ENCODE peak calls at places on chromosomes 2 and 18, in ten cellular contexts. B is WERI-Rb-1, F is dorsolateral prefrontal cortex, U is tibial artery, M is right lobe of liver, V is A549, K is ascending aorta, Y is PC-9, C is HepG2, A is pancreas. H is an unnamed sample.

GRCh38 chr18:4004176-4004829 is 450.8 kb downstream of the DLGAP1 start:
- DNase-seq in U (no peak), B (no peak), M (no peak), Y (no peak), A (no peak), K (no peak), F (no peak), C (no peak), V (no peak), H (no peak)

GRCh38 chr2:169771612-169772011 is 27.1 kb upstream of the SSB start:
- DNase-seq in K (no peak), F (no peak), C (peak), Y (no peak), A (no peak), U (no peak), M (no peak), V (no peak), B (no peak), H (peak)

GRCh38 chr18:77607087-77607486 is 357.4 kb downstream of the GALR1 start:
- DNase-seq in A (no peak), M (no peak), Y (no peak), U (no peak), V (no peak), B (no peak), K (no peak), C (no peak), F (no peak), H (no peak)

GRCh38 chr2:148927010-148927409 is 52.0 kb downstream of the KIF5C start:
- DNase-seq in C (no peak), A (no peak), Y (no peak), F (no peak), M (no peak), V (no peak), B (no peak), K (no peak), U (no peak), H (peak)

GRCh38 chr2:203706403-203706802 is at the start of gene CD28:
- DNase-seq in K (peak), F (no peak), U (peak), C (no peak), M (peak), A (peak), B (no peak), V (no peak), Y (no peak), H (no peak)

GRCh38 chr18:55421612-55422381 is 166.2 kb downstream of the TCF4 start:
- DNase-seq in U (peak), V (no peak), C (no peak), F (peak), K (no peak), A (no peak), B (no peak), Y (no peak), M (no peak), H (no peak)

GRCh38 chr2:230861564-230862255 is 3.0 kb upstream of the ITM2C start:
- DNase-seq in B (peak), M (no peak), C (no peak), K (no peak), F (no peak), Y (no peak), U (no peak), A (no peak), V (no peak), H (no peak)

GRCh38 chr2:222819722-222820333 is 41.0 kb upstream of the ACSL3 start:
- DNase-seq in B (no peak), M (no peak), Y (peak), C (no peak), K (no peak), U (no peak), A (no peak), F (no peak), V (no peak), H (no peak)

GRCh38 chr2:216492951-216493685 is 5.5 kb upstream of the RPL37A start:
- DNase-seq in B (no peak), Y (no peak), F (peak), V (no peak), U (no peak), M (no peak), K (no peak), A (no peak), C (no peak), H (peak)

GRCh38 chr18:31941010-31941809 is 1.7 kb downstream of the TRAPPC8 start:
- DNase-seq in Y (no peak), K (no peak), C (peak), U (no peak), M (no peak), V (no peak), A (no peak), B (no peak), F (no peak), H (no peak)

GRCh38 chr18:12532661-12533060 is 124.9 kb downstream of the PRELID3A start:
- DNase-seq in A (no peak), M (no peak), V (no peak), F (no peak), B (no peak), Y (no peak), K (no peak), C (no peak), U (no peak), H (no peak)

GRCh38 chr18:63253018-63253417 is 66.6 kb downstream of the BCL2 start:
- DNase-seq in C (no peak), U (no peak), M (no peak), A (no peak), Y (no peak), V (no peak), K (no peak), F (no peak), B (no peak), H (no peak)

GRCh38 chr2:208545398-208546042 is 138.9 kb downstream of the PTH2R start:
- DNase-seq in C (no peak), F (no peak), Y (no peak), B (no peak), U (no peak), V (no peak), K (no peak), A (no peak), M (no peak), H (peak)

GRCh38 chr2:169001116-169001815 is 29.9 kb downstream of the ABCB11 start:
- DNase-seq in V (no peak), B (no peak), Y (no peak), A (no peak), M (no peak), U (no peak), F (no peak), K (no peak), C (no peak), H (no peak)

GRCh38 chr18:48139427-48140347 is 209.2 kb upstream of the SMAD2 start:
- DNase-seq in M (no peak), B (no peak), U (no peak), K (no peak), F (no peak), Y (peak), C (no peak), A (peak), V (no peak), H (no peak)

GRCh38 chr2:30759481-30759880 is 47.8 kb downstream of the CAPN13 start:
- DNase-seq in K (peak), U (no peak), A (no peak), Y (no peak), V (no peak), F (no peak), B (no peak), C (no peak), M (peak), H (no peak)

GRCh38 chr2:209383212-209383611 is 40.6 kb upstream of the MAP2 start:
- DNase-seq in F (no peak), Y (peak), M (no peak), B (no peak), C (peak), V (peak), A (no peak), U (no peak), K (no peak), H (peak)

GRCh38 chr18:11339121-11339520 is 189.8 kb upstream of the PIEZO2 start:
- DNase-seq in V (no peak), B (no peak), U (no peak), A (no peak), M (no peak), C (no peak), Y (no peak), K (no peak), F (no peak), H (no peak)

GRCh38 chr2:177106212-177106611 is 106.4 kb upstream of the HNRNPA3 start:
- DNase-seq in C (peak), B (no peak), V (peak), U (no peak), Y (no peak), K (no peak), M (no peak), A (no peak), F (no peak), H (no peak)

GRCh38 chr2:46335404-46335965 is 38.3 kb downstream of the EPAS1 start:
- DNase-seq in B (no peak), C (no peak), K (peak), F (peak), V (peak), A (no peak), Y (no peak), M (no peak), U (peak), H (peak)

GRCh38 chr2:66578067-66578852 is 143.3 kb downstream of the MEIS1 start:
- DNase-seq in C (no peak), V (no peak), F (no peak), U (no peak), M (no peak), K (no peak), A (peak), B (no peak), Y (no peak), H (peak)

GRCh38 chr2:112201706-112202430 is 53.0 kb downstream of the ZC3H8 start:
- DNase-seq in A (no peak), U (no peak), M (no peak), V (no peak), K (no peak), B (no peak), C (no peak), Y (no peak), F (no peak), H (no peak)

GRCh38 chr2:127052068-127052770 is 54.7 kb downstream of the BIN1 start:
- DNase-seq in A (no peak), F (peak), B (peak), M (peak), Y (no peak), U (peak), K (no peak), V (no peak), C (no peak), H (no peak)

GRCh38 chr2:196274387-196274809 is 103.0 kb upstream of the STK17B start:
- DNase-seq in K (no peak), Y (no peak), C (no peak), F (no peak), V (no peak), A (no peak), M (no peak), U (peak), B (no peak), H (peak)

GRCh38 chr18:22408059-22408458 is 9.7 kb downstream of the CTAGE1 start:
- DNase-seq in C (no peak), M (no peak), K (no peak), F (no peak), A (no peak), B (no peak), V (no peak), Y (no peak), U (no peak), H (no peak)

GRCh38 chr18:26574958-26575864 is 26.9 kb upstream of the KCTD1 start:
- DNase-seq in U (peak), F (peak), K (no peak), M (peak), C (peak), B (no peak), Y (peak), V (peak), A (peak), H (peak)

GRCh38 chr2:221596192-221596591 is 24.1 kb upstream of the EPHA4 start:
- DNase-seq in F (no peak), B (no peak), A (no peak), C (no peak), V (peak), K (no peak), M (no peak), U (no peak), Y (peak), H (peak)

GRCh38 chr18:49006641-49007136 is 55.9 kb upstream of the SMAD7 start:
- DNase-seq in M (no peak), Y (no peak), U (no peak), C (no peak), B (no peak), F (no peak), K (no peak), V (no peak), A (no peak), H (no peak)

GRCh38 chr18:5238371-5238758 is 41.3 kb upstream of the AKAIN1 start:
- DNase-seq in V (peak), U (no peak), A (peak), B (peak), F (peak), C (peak), M (peak), Y (no peak), K (peak), H (peak)

GRCh38 chr2:204945376-204945775 is 400.1 kb downstream of the PARD3B start:
- DNase-seq in K (no peak), Y (no peak), A (no peak), C (no peak), M (no peak), B (no peak), U (no peak), V (no peak), F (no peak), H (peak)

DNA sequence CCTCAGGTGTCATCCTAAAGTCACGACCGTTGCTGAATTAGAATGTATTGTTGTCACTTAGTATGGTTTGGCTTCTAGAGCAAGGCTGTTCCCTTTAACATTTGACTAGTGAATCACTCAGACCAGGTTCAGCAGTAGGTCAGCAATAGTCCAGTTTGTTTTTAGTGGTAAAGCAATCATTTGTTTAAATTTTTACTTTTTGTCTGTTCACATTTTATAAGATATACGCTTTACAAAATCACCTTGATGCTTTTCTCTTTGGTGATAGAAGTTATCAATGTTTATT is 1.2 kb downstream of the BABAM2 start:
- DNase-seq in U (no peak), Y (no peak), A (no peak), C (peak), M (no peak), K (no peak), V (peak), B (no peak), F (no peak), H (no peak)
- H3K4me3 ChIP-seq in U (no peak), Y (peak), A (no peak), C (peak), M (peak), K (peak), V (peak), B (no peak), F (no peak), H (no peak)

GRCh38 chr2:75432761-75433361 is 127.9 kb downstream of the EVA1A start:
- DNase-seq in F (no peak), V (no peak), A (no peak), U (no peak), C (no peak), K (no peak), B (peak), Y (no peak), M (no peak), H (no peak)
- TF ChIP-seq CTCF in F (no peak), V (no peak), A (no peak), U (no peak), C (no peak), K (no peak), B (no peak), Y (no peak), M (no peak), H (no peak)

GRCh38 chr2:73700661-73701447 is 36.3 kb downstream of the TPRKB start:
- DNase-seq in C (no peak), V (no peak), U (no peak), K (no peak), M (peak), A (no peak), Y (peak), F (no peak), B (no peak), H (no peak)
- H3K27ac ChIP-seq in C (no peak), V (no peak), U (no peak), K (no peak), M (peak), A (no peak), Y (no peak), F (no peak), B (no peak), H (no peak)

GRCh38 chr2:54122939-54123338 is 7.5 kb downstream of the ACYP2 start:
- DNase-seq in B (no peak), V (peak), F (peak), A (no peak), K (peak), M (no peak), Y (no peak), U (no peak), C (peak), H (peak)
- H3K4me3 ChIP-seq in B (no peak), V (no peak), F (no peak), A (no peak), K (no peak), M (no peak), Y (no peak), U (no peak), C (peak), H (no peak)

GRCh38 chr2:138814123-138814883 is 34.1 kb upstream of the NXPH2 start:
- DNase-seq in M (no peak), F (no peak), B (peak), V (peak), K (no peak), C (peak), Y (no peak), A (no peak), U (no peak), H (no peak)
- TF ChIP-seq CTCF in M (peak), F (no peak), B (peak), V (no peak), K (no peak), C (peak), Y (peak), A (no peak), U (no peak), H (no peak)

DNA sequence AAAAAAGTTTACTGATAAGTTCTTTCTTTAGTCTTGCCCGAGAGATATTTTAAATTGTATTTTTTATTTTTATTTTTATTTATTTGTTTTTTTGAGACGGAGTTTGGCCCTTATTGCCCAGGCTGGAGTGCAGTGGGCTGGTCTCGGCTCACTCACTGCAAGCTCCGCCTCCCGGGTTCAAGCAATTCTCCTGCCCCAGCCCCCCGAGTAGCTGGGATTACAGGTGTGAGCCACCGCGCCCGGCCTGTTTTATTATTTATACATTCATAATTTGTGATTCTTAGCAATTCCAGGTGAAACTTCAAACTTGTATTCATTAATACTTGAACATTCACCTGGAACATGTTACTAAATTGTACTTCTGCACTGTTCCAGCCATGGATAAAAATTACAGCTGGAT is 2.9 kb downstream of the CREB1 start:
- DNase-seq in Y (no peak), U (no peak), B (no peak), M (no peak), A (no peak), V (no peak), C (no peak), F (no peak), K (no peak), H (no peak)
- H3K27ac ChIP-seq in Y (no peak), U (peak), B (no peak), M (no peak), A (no peak), V (peak), C (no peak), F (peak), K (peak), H (peak)

H was measured in hepatocyte.